ENCODE peak calls at places on chromosomes 2 and 18, in ten cellular contexts. L is SK-N-MC; F is iPS-NIHi11; U is neural crest cell; I is T follicular helper cell; T is cardiac muscle cell; P is PC-3; D is stimulated activated CD8-positive, alpha-beta memory T cell treated with anti-CD3 and anti-CD28 coated beads, Interleukin-15, amount 100 ng/mL, for 1 hour; X is Calu3; W is Kasumi-1. Q is an unnamed sample.

GRCh38 chr18:48441405-48441881 is 32.3 kb upstream of the ZBTB7C start:
- DNase-seq in D (no peak), I (no peak), W (no peak), T (peak; percentile 44), F (no peak), L (no peak), P (no peak), U (no peak), X (no peak), Q (no peak)

GRCh38 chr18:75658330-75658729 is 230.8 kb upstream of the SMIM21 start:
- DNase-seq in I (no peak), T (no peak), W (peak; percentile 80), D (no peak), U (no peak), F (no peak), X (no peak), P (no peak), L (no peak), Q (no peak)

GRCh38 chr2:240392084-240392947 is 43.1 kb upstream of the GPC1 start:
- DNase-seq in I (no peak), P (no peak), U (peak; percentile 55), T (peak; percentile 29), L (no peak), X (no peak), D (no peak), F (no peak), W (no peak), Q (peak; percentile 7)

GRCh38 chr18:59468821-59469220 is 109.8 kb upstream of the LMAN1 start:
- DNase-seq in I (no peak), F (no peak), U (no peak), L (no peak), W (no peak), P (no peak), T (no peak), D (no peak), X (no peak), Q (no peak)

GRCh38 chr2:85862426-85862825 is 26.4 kb downstream of the ST3GAL5 start:
- DNase-seq in F (no peak), L (no peak), P (no peak), I (peak; percentile 20), X (no peak), D (no peak), W (no peak), T (no peak), U (no peak), Q (no peak)

GRCh38 chr2:105294046-105294445 is 35.5 kb downstream of the TGFBRAP1 start:
- DNase-seq in I (no peak), X (no peak), L (no peak), W (no peak), U (no peak), F (no peak), P (no peak), T (no peak), D (no peak), Q (no peak)

GRCh38 chr2:121297217-121297830 is 12.3 kb upstream of the TFCP2L1 start:
- DNase-seq in U (peak; percentile 50), D (no peak), L (no peak), P (peak; percentile 54), T (peak; percentile 35), X (peak; percentile 62), W (peak; percentile 24), I (no peak), F (peak; percentile 81), Q (peak; percentile 65)

GRCh38 chr2:70643715-70644114 is 90.1 kb upstream of the TGFA start:
- DNase-seq in W (peak; percentile 18), T (peak; percentile 14), L (no peak), F (peak; percentile 68), P (peak; percentile 71), D (no peak), I (no peak), U (no peak), X (peak; percentile 47), Q (peak; percentile 72)

GRCh38 chr18:60978338-60978737 is 354.9 kb upstream of the CDH20 start:
- DNase-seq in U (no peak), P (peak; percentile 21), L (no peak), D (no peak), X (no peak), I (no peak), W (no peak), F (no peak), T (peak; percentile 69), Q (no peak)

GRCh38 chr2:160205511-160205910 is 5.4 kb upstream of the ITGB6 start:
- DNase-seq in F (peak; percentile 49), X (peak; percentile 94), W (no peak), I (no peak), T (peak; percentile 81), U (no peak), L (no peak), P (peak; percentile 99), D (no peak), Q (no peak)